ENCODE peak calls at places on chromosome 16, in eight cellular contexts. B is Peyer's patch, N is testis, J is IMR-90, S is transverse colon, X is uterus, O is SJSA1, W is thoracic aorta. G is an unnamed sample. For H3K36me3, the result is how much of the 10 kb centered on the place peaks cover.

GRCh38 chr16:70769761-70770160 is 31.2 kb downstream of the VAC14 start:
- DNase-seq in B (no peak), W (no peak), S (no peak), J (no peak), N (no peak), O (no peak), X (no peak), G (no peak)

GRCh38 chr16:84484579-84485254 is 19.7 kb downstream of the MEAK7 start:
- DNase-seq in S (peak), O (no peak), X (peak), N (peak), W (no peak), B (no peak), J (peak), G (peak)

GRCh38 chr16:48137822-48138221 is 18.0 kb downstream of the ABCC12 start:
- DNase-seq in X (no peak), O (no peak), B (no peak), S (no peak), J (no peak), N (no peak), W (no peak), G (no peak)

GRCh38 chr16:64434526-64435069 is 687.3 kb downstream of the CDH11 start:
- DNase-seq in N (no peak), J (no peak), S (no peak), O (no peak), W (no peak), B (no peak), X (no peak), G (no peak)

GRCh38 chr16:79599256-79599836 is 1.2 kb downstream of the MAF start:
- DNase-seq in J (no peak), B (peak), O (no peak), N (no peak), S (no peak), W (no peak), X (peak), G (peak)

GRCh38 chr16:48365601-48366164 is 19.5 kb downstream of the SIAH1 start:
- DNase-seq in J (peak), O (peak), N (peak), S (peak), X (peak), B (peak), W (peak), G (peak)

GRCh38 chr16:84650062-84650991 is 2.0 kb downstream of the KLHL36 start:
- DNase-seq in N (peak), B (no peak), X (no peak), S (no peak), O (peak), W (no peak), J (peak), G (no peak)

GRCh38 chr16:88768041-88768876 is 16.8 kb downstream of the PIEZO1 start:
- DNase-seq in W (no peak), B (no peak), X (peak), O (peak), S (peak), N (no peak), J (peak), G (no peak)

DNA sequence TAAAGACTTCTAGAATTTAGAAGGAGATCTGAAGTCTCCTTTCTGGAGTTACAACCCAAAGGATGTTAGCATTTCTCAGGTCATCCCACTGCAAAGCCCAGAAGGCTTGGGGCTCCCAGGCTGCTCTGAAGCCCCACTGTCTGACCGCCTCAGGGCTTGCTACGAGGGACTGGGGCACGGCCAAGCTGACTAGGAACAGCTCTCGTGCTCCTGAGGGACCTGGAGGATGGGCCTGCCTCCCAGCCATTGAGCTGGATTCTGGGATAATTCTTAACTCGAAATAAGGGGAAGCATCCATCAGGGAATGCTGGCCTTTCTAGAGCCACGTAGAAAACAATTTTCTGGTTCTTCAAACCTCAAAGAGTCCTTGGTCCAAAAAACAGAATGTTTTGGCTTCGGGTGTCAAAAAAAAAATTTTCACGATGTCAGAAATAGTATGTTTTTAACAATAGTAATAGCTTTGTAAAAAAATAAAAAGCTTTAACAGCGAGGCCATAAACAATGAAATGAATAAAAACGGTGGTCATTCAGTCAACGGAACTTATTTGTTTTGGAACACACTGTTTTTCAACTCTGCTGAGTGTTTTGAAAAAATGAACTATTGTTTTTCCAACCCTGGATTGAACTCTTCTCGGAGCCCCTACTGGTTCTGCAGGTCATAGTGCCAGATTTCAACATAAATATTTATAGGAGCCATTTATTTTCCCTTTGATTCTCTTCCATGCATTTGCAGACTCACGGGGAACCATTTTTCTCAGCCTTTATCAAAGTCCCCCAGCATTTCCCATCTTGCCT is 16.4 kb upstream of the HERPUD1 start:
- DNase-seq in O (peak), X (no peak), S (no peak), J (no peak), N (peak), W (no peak), B (no peak), G (no peak)
- H3K4me3 ChIP-seq in O (no peak), X (no peak), S (no peak), J (no peak), N (no peak), W (peak), B (no peak), G (no peak)

GRCh38 chr16:11736903-11737302 is 5.8 kb downstream of the TXNDC11 start:
- DNase-seq in O (no peak), N (no peak), X (no peak), J (no peak), W (no peak), B (no peak), S (peak), G (no peak)

GRCh38 chr16:11734653-11735043 is 8.0 kb downstream of the TXNDC11 start:
- DNase-seq in W (no peak), X (no peak), J (no peak), B (no peak), S (no peak), N (no peak), O (no peak), G (no peak)

GRCh38 chr16:11735801-11736200 is 6.9 kb downstream of the TXNDC11 start:
- DNase-seq in O (no peak), S (no peak), W (no peak), N (no peak), X (no peak), J (no peak), B (no peak), G (no peak)

GRCh38 chr16:11737678-11738077 is 5.0 kb downstream of the TXNDC11 start:
- DNase-seq in N (no peak), B (no peak), W (no peak), O (no peak), X (no peak), S (no peak), J (no peak), G (no peak)

GRCh38 chr16:11734025-11734652 is 8.5 kb downstream of the TXNDC11 start:
- DNase-seq in S (peak), N (no peak), O (no peak), X (no peak), B (no peak), W (no peak), J (no peak), G (no peak)
- H3K36me3 ChIP-seq in S (under half), N (under half), O (half or more), X (under half), B (under half), W (under half), J (under half), G (under half)

GRCh38 chr16:56972403-56972802 is 10.7 kb downstream of the CETP start:
- DNase-seq in J (no peak), W (no peak), B (no peak), X (no peak), S (no peak), N (no peak), O (no peak), G (no peak)
- H3K4me3 ChIP-seq in J (no peak), W (no peak), B (no peak), X (no peak), S (no peak), N (no peak), O (no peak), G (no peak)

GRCh38 chr16:28104404-28104803 is 40.9 kb upstream of the GSG1L start:
- DNase-seq in N (no peak), W (no peak), X (no peak), J (no peak), S (no peak), O (no peak), B (no peak), G (no peak)
- H3K36me3 ChIP-seq in N (under half), W (half or more), X (under half), J (half or more), S (half or more), O (half or more), B (under half), G (under half)

DNA sequence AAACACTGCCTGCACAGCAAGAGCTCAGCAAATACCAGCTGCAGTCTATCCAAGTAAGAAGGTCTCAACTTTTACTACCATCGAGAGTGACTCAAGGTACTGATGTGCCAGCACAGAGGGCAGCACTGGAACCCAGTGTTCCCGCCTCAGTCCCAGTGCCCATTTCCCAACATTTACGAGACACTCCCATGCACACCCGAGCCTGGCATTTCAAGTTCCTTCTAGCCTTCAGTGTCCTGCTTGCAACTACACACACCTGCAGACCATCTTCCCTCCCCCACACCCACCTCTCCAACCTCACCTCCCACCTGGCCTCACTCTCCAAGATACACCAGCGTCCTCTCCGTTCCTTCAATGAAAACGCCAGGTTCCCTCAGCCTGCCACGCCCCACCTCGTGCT is 3.2 kb downstream of the KLHDC4 start:
- DNase-seq in X (no peak), N (no peak), B (peak), S (peak), W (no peak), J (no peak), O (no peak), G (no peak)
- H3K4me3 ChIP-seq in X (no peak), N (no peak), B (no peak), S (no peak), W (no peak), J (no peak), O (no peak), G (no peak)

DNA sequence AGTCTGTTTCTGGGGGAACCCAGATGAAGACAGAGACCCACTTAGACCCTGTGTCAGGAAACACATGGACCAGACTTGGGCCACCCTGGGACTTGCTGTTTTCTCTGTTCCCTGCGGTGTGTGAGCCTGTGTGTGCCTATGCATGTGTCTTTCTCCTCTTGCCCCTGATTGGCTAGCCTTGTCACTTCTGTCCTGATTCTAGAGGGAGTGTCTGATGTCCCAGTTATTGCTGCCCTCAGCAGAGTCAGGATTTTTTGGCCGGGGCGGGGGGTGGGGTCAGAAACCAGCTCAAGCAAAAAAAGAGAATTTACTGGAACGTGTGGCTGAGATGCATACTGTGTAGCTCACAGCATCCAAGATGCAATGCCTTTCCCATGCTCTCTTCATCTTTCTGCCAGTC is 30.5 kb downstream of the PLCG2 start:
- DNase-seq in N (no peak), X (no peak), W (no peak), J (no peak), S (no peak), B (no peak), O (no peak), G (no peak)
- H3K36me3 ChIP-seq in N (under half), X (under half), W (under half), J (under half), S (under half), B (under half), O (under half), G (under half)

DNA sequence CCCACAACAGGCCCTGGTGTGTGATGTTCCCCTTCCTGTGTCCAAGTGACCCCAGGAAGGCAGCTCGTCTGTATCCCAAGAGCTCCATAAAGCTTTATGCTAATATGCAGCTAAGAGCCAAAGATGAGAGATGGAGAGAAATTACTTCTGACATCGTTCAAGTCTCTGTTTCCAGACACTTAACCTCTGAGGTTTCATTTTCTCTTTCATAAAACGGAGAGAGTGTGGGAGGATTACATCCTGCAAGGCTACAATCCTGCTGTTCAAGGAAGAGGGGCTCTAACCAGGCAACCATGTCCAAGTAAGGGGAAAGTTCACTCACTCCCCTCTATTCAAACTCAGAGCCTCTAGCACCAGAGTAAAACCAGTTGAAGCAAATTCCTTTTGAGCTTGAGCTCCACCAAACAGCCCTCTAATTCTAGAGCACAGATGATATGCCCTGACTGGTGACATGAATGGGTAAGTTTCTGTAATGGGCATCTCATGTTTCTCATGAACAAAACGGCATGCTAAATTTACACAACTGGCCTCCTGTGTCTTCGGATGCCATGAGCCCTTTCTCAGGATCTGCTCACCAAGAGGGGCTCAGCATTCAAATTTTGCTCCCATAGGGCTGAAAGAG is 397.4 kb downstream of the NPIPA8 start:
- DNase-seq in N (no peak), O (no peak), J (no peak), W (no peak), S (no peak), B (no peak), X (no peak), G (no peak)
- H3K4me3 ChIP-seq in N (no peak), O (no peak), J (no peak), W (no peak), S (no peak), B (no peak), X (no peak), G (no peak)

GRCh38 chr16:734208-734980 is 6.4 kb downstream of the CIAO3 start:
- DNase-seq in B (no peak), S (no peak), X (no peak), O (no peak), J (no peak), N (no peak), W (no peak), G (no peak)

GRCh38 chr16:735982-736453 is 4.8 kb downstream of the CIAO3 start:
- DNase-seq in N (no peak), S (no peak), O (no peak), W (no peak), J (no peak), X (no peak), B (no peak), G (no peak)

GRCh38 chr16:739560-740458 is 988 bp downstream of the CIAO3 start:
- DNase-seq in O (no peak), X (no peak), S (no peak), N (no peak), W (no peak), J (no peak), B (no peak), G (no peak)

GRCh38 chr16:734981-735881 is 5.6 kb downstream of the CIAO3 start:
- DNase-seq in J (no peak), S (no peak), W (no peak), B (no peak), N (no peak), X (no peak), O (no peak), G (no peak)

DNA sequence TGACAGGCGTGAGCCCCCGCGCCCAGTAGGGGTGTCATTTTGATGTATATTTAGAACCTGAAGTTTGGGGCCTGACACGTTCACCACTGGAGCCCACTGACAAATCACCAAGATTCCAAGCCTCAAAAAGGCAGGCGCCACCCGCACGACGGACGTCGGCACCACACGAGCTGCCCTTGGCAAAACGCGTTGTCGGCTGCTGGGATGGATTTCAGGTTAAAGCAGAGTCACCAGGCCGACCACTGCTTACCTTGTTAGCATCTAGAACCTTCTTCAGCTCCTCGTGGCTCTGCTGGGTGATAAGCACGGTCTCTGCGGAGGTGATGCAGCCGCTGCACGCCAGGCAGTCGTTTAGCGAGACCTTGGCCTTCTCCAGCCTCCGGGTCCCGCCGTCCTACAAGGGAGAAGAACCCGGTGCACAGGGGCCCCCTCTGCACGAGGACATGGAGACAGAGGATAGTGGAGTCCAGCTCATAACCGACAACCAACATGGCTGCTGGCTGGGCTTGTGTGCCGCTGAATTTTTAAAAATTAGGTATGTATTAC is 3.8 kb downstream of the CIAO3 start:
- DNase-seq in W (no peak), B (no peak), N (no peak), S (no peak), X (no peak), J (no peak), O (no peak), G (no peak)
- H3K36me3 ChIP-seq in W (under half), B (under half), N (under half), S (under half), X (under half), J (under half), O (half or more), G (under half)

DNA sequence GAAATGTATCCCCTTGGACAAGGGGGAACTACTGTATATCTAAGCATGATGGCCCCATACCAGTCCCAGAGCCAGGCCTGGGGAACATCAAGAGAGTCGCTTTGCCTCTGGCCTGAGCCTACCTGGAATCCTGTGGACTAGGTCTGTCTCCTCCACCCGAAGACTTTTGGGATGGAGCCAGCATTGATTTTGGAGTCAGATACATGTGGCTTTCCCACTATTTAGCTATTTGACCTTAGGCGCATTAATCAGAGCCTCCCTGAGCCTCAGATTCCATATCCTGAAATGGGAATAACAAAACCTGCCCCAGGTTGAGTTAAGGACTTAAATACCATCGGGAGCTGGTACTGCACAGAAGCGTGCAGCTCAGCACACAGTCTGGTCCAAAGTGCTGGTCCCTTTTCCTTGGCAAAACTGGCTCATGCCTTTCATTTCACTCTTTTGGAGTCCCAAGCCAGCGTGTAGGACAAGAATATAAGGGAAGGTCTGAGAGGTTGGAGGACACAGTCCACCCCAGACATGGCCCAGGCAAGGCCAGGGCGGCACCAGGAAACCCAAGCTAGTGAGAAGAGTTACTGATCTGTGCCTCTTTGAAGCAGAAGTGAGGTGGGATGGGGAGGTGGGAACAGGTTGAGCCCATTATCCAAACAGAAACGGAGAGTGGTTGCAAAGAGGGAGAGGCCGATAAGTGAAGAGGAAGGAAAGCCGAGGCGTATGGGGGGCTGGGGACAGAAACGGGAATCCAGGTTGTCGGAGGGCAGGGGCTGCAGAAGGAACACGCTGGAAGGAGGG is 993 bp downstream of the FA2H start:
- DNase-seq in B (peak), J (no peak), X (no peak), O (no peak), W (no peak), S (peak), N (no peak), G (peak)
- H3K4me3 ChIP-seq in B (peak), J (no peak), X (no peak), O (no peak), W (peak), S (peak), N (peak), G (peak)

G was measured in small intestine.